ENCODE peak calls at places on chromosomes 5 and 9, in eight cellular contexts. One of them, this sample, is unnamed.

GRCh38 chr9:98558575-98558974 is 150.2 kb downstream of the GABBR2 start:
- DNase-seq in HepG2: no peak
- DNase-seq in ovary: no peak
- DNase-seq in prostate gland: no peak
- DNase-seq in cardiac muscle cell: no peak
- DNase-seq in keratinocyte: no peak
- DNase-seq in stomach: no peak
- DNase-seq in HAP-1: no peak
- DNase-seq in this sample: no peak

GRCh38 chr5:127011151-127011550 is 19.2 kb downstream of the MARCHF3 start:
- DNase-seq in HepG2: no peak
- DNase-seq in ovary: no peak
- DNase-seq in prostate gland: no peak
- DNase-seq in cardiac muscle cell: no peak
- DNase-seq in keratinocyte: no peak
- DNase-seq in stomach: no peak
- DNase-seq in HAP-1: no peak
- DNase-seq in this sample: no peak

GRCh38 chr9:130321082-130321481 is 55.5 kb downstream of the HMCN2 start:
- DNase-seq in HepG2: no peak
- DNase-seq in ovary: no peak
- DNase-seq in prostate gland: no peak
- DNase-seq in cardiac muscle cell: no peak
- DNase-seq in keratinocyte: no peak
- DNase-seq in stomach: no peak
- DNase-seq in HAP-1: no peak
- DNase-seq in this sample: no peak

GRCh38 chr5:33604503-33604902 is 163.7 kb downstream of the TARS1 start:
- DNase-seq in HepG2: no peak
- DNase-seq in ovary: no peak
- DNase-seq in prostate gland: no peak
- DNase-seq in cardiac muscle cell: no peak
- DNase-seq in keratinocyte: no peak
- DNase-seq in stomach: no peak
- DNase-seq in HAP-1: no peak
- DNase-seq in this sample: no peak

GRCh38 chr5:75510836-75511434 is 494 bp downstream of the CERT1 start:
- DNase-seq in HepG2: peak; percentile 3
- DNase-seq in ovary: no peak
- DNase-seq in prostate gland: peak; percentile 32
- DNase-seq in cardiac muscle cell: peak; percentile 67
- DNase-seq in keratinocyte: no peak
- DNase-seq in stomach: no peak
- DNase-seq in HAP-1: no peak
- DNase-seq in this sample: peak; percentile 66

GRCh38 chr5:32710859-32711692 is at the start of gene NPR3:
- DNase-seq in HepG2: no peak
- DNase-seq in ovary: peak; percentile 30
- DNase-seq in prostate gland: no peak
- DNase-seq in cardiac muscle cell: no peak
- DNase-seq in keratinocyte: no peak
- DNase-seq in stomach: no peak
- DNase-seq in HAP-1: no peak
- DNase-seq in this sample: no peak

GRCh38 chr5:112743631-112744030 is 5.9 kb downstream of the APC start:
- DNase-seq in HepG2: no peak
- DNase-seq in ovary: no peak
- DNase-seq in prostate gland: no peak
- DNase-seq in cardiac muscle cell: no peak
- DNase-seq in keratinocyte: no peak
- DNase-seq in stomach: no peak
- DNase-seq in HAP-1: no peak
- DNase-seq in this sample: no peak

GRCh38 chr9:28207657-28208056 is 634.4 kb upstream of the C9orf72 start:
- DNase-seq in HepG2: no peak
- DNase-seq in ovary: no peak
- DNase-seq in prostate gland: no peak
- DNase-seq in cardiac muscle cell: no peak
- DNase-seq in keratinocyte: no peak
- DNase-seq in stomach: no peak
- DNase-seq in HAP-1: no peak
- DNase-seq in this sample: no peak

GRCh38 chr5:44632344-44632743 is 176.4 kb upstream of the MRPS30 start:
- DNase-seq in HepG2: no peak
- DNase-seq in ovary: no peak
- DNase-seq in prostate gland: no peak
- DNase-seq in cardiac muscle cell: no peak
- DNase-seq in keratinocyte: no peak
- DNase-seq in stomach: no peak
- DNase-seq in HAP-1: no peak
- DNase-seq in this sample: no peak

GRCh38 chr9:117073071-117073470 is 341.8 kb downstream of the ASTN2 start:
- DNase-seq in HepG2: no peak
- DNase-seq in ovary: no peak
- DNase-seq in prostate gland: no peak
- DNase-seq in cardiac muscle cell: no peak
- DNase-seq in keratinocyte: no peak
- DNase-seq in stomach: no peak
- DNase-seq in HAP-1: no peak
- DNase-seq in this sample: no peak

GRCh38 chr9:71783120-71783523 is 14.8 kb upstream of the CEMIP2 start:
- DNase-seq in HepG2: peak; percentile 45
- DNase-seq in ovary: no peak
- DNase-seq in prostate gland: no peak
- DNase-seq in cardiac muscle cell: no peak
- DNase-seq in keratinocyte: peak; percentile 89
- DNase-seq in stomach: peak; percentile 46
- DNase-seq in HAP-1: no peak
- DNase-seq in this sample: no peak

GRCh38 chr5:98275980-98276379 is 497.5 kb upstream of the RGMB start:
- DNase-seq in HepG2: no peak
- DNase-seq in ovary: no peak
- DNase-seq in prostate gland: no peak
- DNase-seq in cardiac muscle cell: no peak
- DNase-seq in keratinocyte: no peak
- DNase-seq in stomach: no peak
- DNase-seq in HAP-1: peak; percentile 20
- DNase-seq in this sample: no peak

GRCh38 chr9:92638621-92639101 is 31.3 kb downstream of the IPPK start:
- DNase-seq in HepG2: no peak
- DNase-seq in ovary: peak; percentile 16
- DNase-seq in prostate gland: no peak
- DNase-seq in cardiac muscle cell: no peak
- DNase-seq in keratinocyte: no peak
- DNase-seq in stomach: peak; percentile 15
- DNase-seq in HAP-1: no peak
- DNase-seq in this sample: no peak

GRCh38 chr5:121887727-121888126 is 36.0 kb downstream of the FTMT start:
- DNase-seq in HepG2: no peak
- DNase-seq in ovary: no peak
- DNase-seq in prostate gland: no peak
- DNase-seq in cardiac muscle cell: no peak
- DNase-seq in keratinocyte: no peak
- DNase-seq in stomach: no peak
- DNase-seq in HAP-1: no peak
- DNase-seq in this sample: no peak

GRCh38 chr9:122929803-122930354 is 1.4 kb downstream of the ZBTB26 start:
- DNase-seq in HepG2: no peak
- DNase-seq in ovary: no peak
- DNase-seq in prostate gland: no peak
- DNase-seq in cardiac muscle cell: no peak
- DNase-seq in keratinocyte: no peak
- DNase-seq in stomach: no peak
- DNase-seq in HAP-1: no peak
- DNase-seq in this sample: no peak
- H3K27me3 ChIP-seq in HepG2: no peaks in the 10 kb centered on the region
- H3K27me3 ChIP-seq in ovary: no peaks in the 10 kb centered on the region
- H3K27me3 ChIP-seq in prostate gland: no peaks in the 10 kb centered on the region
- H3K27me3 ChIP-seq in cardiac muscle cell: no peaks in the 10 kb centered on the region
- H3K27me3 ChIP-seq in keratinocyte: no peaks in the 10 kb centered on the region
- H3K27me3 ChIP-seq in stomach: no peaks in the 10 kb centered on the region
- H3K27me3 ChIP-seq in HAP-1: no peaks in the 10 kb centered on the region
- H3K27me3 ChIP-seq in this sample: no peaks in the 10 kb centered on the region

GRCh38 chr9:69564557-69564956 is 107.6 kb downstream of the APBA1 start:
- DNase-seq in HepG2: no peak
- DNase-seq in ovary: no peak
- DNase-seq in prostate gland: peak; percentile 22
- DNase-seq in cardiac muscle cell: no peak
- DNase-seq in keratinocyte: no peak
- DNase-seq in stomach: no peak
- DNase-seq in HAP-1: no peak
- DNase-seq in this sample: no peak
- H3K27me3 ChIP-seq in HepG2: no peaks in the 10 kb centered on the region
- H3K27me3 ChIP-seq in ovary: no peaks in the 10 kb centered on the region
- H3K27me3 ChIP-seq in prostate gland: no peaks in the 10 kb centered on the region
- H3K27me3 ChIP-seq in cardiac muscle cell: no peaks in the 10 kb centered on the region
- H3K27me3 ChIP-seq in keratinocyte: no peaks in the 10 kb centered on the region
- H3K27me3 ChIP-seq in stomach: no peaks in the 10 kb centered on the region
- H3K27me3 ChIP-seq in HAP-1: no peaks in the 10 kb centered on the region
- H3K27me3 ChIP-seq in this sample: no peaks in the 10 kb centered on the region

DNA sequence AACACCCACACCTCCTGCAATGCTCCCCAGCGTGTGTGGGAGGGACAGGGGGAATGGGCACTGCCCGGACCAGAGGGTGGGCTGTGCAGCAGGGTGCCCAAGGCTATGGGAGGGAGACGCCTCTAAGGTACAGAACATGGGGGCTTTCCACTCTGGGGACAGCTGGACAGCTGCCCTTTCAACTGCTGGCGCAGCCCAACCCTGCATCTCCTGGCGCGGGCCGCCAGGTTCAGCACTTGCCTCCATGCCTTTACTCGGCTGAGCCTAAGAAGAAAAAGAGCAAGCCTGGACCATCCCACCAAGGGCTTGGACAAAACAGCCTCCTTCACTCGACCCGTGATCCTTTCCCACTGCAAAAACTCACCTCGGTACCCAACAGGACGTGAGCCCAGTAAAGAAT is 15.0 kb downstream of the AK8 start:
- DNase-seq in HepG2: no peak
- DNase-seq in ovary: no peak
- DNase-seq in prostate gland: no peak
- DNase-seq in cardiac muscle cell: no peak
- DNase-seq in keratinocyte: no peak
- DNase-seq in stomach: no peak
- DNase-seq in HAP-1: no peak
- DNase-seq in this sample: no peak
- H3K27me3 ChIP-seq in HepG2: peaks cover 15% of the 10 kb centered on the region
- H3K27me3 ChIP-seq in ovary: no peaks in the 10 kb centered on the region
- H3K27me3 ChIP-seq in prostate gland: no peaks in the 10 kb centered on the region
- H3K27me3 ChIP-seq in cardiac muscle cell: no peaks in the 10 kb centered on the region
- H3K27me3 ChIP-seq in keratinocyte: peaks cover under 1% of the 10 kb centered on the region
- H3K27me3 ChIP-seq in stomach: no peaks in the 10 kb centered on the region
- H3K27me3 ChIP-seq in HAP-1: peaks cover 4% of the 10 kb centered on the region
- H3K27me3 ChIP-seq in this sample: no peaks in the 10 kb centered on the region

DNA sequence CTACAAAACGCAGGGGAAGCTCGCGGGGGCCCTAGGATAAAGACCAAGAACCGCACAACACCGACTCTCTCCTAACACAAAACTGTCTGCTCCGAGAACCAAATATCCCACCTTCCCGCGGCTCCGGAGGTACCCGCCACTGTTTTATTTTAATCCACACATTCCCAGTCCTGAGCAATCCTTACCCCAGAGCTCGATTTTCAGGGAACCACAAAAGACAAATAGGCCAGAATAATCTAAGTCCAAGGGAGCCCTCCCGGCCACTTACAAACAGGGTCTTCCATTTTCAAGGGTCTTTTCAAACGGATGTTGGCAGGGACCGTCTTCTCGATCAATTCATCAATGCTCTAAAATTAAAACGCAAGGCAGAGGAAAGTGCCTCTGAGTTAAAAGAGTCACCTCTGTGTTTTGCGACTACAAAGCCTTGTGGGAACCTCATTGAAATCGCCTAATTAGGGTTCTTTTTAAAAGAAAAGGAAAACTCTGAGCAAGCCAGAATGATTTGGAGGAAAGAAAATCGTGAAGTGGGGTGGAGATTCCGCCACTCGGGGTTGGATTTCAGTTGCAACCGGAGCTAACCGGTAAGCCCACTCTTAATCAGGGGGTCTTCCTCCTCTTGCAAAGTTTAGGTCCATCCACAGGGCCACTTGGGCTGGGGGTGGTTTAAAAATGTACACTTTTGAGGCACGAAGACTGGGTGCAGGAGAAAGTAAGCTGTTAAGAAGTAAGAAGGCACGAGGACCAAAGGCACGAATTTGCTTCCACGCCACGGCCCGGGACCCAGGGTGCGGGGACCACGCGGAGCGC is 980 bp downstream of the GLDC start:
- DNase-seq in HepG2: no peak
- DNase-seq in ovary: no peak
- DNase-seq in prostate gland: no peak
- DNase-seq in cardiac muscle cell: peak; percentile 5
- DNase-seq in keratinocyte: no peak
- DNase-seq in stomach: no peak
- DNase-seq in HAP-1: no peak
- DNase-seq in this sample: no peak
- H3K27me3 ChIP-seq in HepG2: no peaks in the 10 kb centered on the region
- H3K27me3 ChIP-seq in ovary: no peaks in the 10 kb centered on the region
- H3K27me3 ChIP-seq in prostate gland: no peaks in the 10 kb centered on the region
- H3K27me3 ChIP-seq in cardiac muscle cell: peaks cover 61% of the 10 kb centered on the region
- H3K27me3 ChIP-seq in keratinocyte: peaks cover 21% of the 10 kb centered on the region
- H3K27me3 ChIP-seq in stomach: peaks cover 48% of the 10 kb centered on the region
- H3K27me3 ChIP-seq in HAP-1: no peaks in the 10 kb centered on the region
- H3K27me3 ChIP-seq in this sample: no peaks in the 10 kb centered on the region

GRCh38 chr5:108461628-108462367 is 79.9 kb upstream of the FBXL17 start:
- DNase-seq in HepG2: no peak
- DNase-seq in ovary: no peak
- DNase-seq in prostate gland: no peak
- DNase-seq in cardiac muscle cell: no peak
- DNase-seq in keratinocyte: no peak
- DNase-seq in stomach: no peak
- DNase-seq in HAP-1: no peak
- DNase-seq in this sample: no peak
- H3K27me3 ChIP-seq in HepG2: no peaks in the 10 kb centered on the region
- H3K27me3 ChIP-seq in ovary: no peaks in the 10 kb centered on the region
- H3K27me3 ChIP-seq in prostate gland: no peaks in the 10 kb centered on the region
- H3K27me3 ChIP-seq in cardiac muscle cell: no peaks in the 10 kb centered on the region
- H3K27me3 ChIP-seq in keratinocyte: no peaks in the 10 kb centered on the region
- H3K27me3 ChIP-seq in stomach: no peaks in the 10 kb centered on the region
- H3K27me3 ChIP-seq in HAP-1: no peaks in the 10 kb centered on the region
- H3K27me3 ChIP-seq in this sample: no peaks in the 10 kb centered on the region

GRCh38 chr9:126663661-126664072 is 49.9 kb downstream of the LMX1B start:
- DNase-seq in HepG2: no peak
- DNase-seq in ovary: no peak
- DNase-seq in prostate gland: no peak
- DNase-seq in cardiac muscle cell: no peak
- DNase-seq in keratinocyte: no peak
- DNase-seq in stomach: peak; percentile 70
- DNase-seq in HAP-1: no peak
- DNase-seq in this sample: no peak

GRCh38 chr9:126661521-126662251 is 48.0 kb downstream of the LMX1B start:
- DNase-seq in HepG2: peak; percentile 41
- DNase-seq in ovary: no peak
- DNase-seq in prostate gland: no peak
- DNase-seq in cardiac muscle cell: no peak
- DNase-seq in keratinocyte: peak; percentile 86
- DNase-seq in stomach: no peak
- DNase-seq in HAP-1: no peak
- DNase-seq in this sample: peak; percentile 74

GRCh38 chr9:126658201-126658600 is 44.5 kb downstream of the LMX1B start:
- DNase-seq in HepG2: no peak
- DNase-seq in ovary: no peak
- DNase-seq in prostate gland: no peak
- DNase-seq in cardiac muscle cell: no peak
- DNase-seq in keratinocyte: no peak
- DNase-seq in stomach: no peak
- DNase-seq in HAP-1: no peak
- DNase-seq in this sample: no peak

GRCh38 chr9:126661122-126661520 is 47.4 kb downstream of the LMX1B start:
- DNase-seq in HepG2: no peak
- DNase-seq in ovary: no peak
- DNase-seq in prostate gland: no peak
- DNase-seq in cardiac muscle cell: no peak
- DNase-seq in keratinocyte: no peak
- DNase-seq in stomach: no peak
- DNase-seq in HAP-1: no peak
- DNase-seq in this sample: no peak

GRCh38 chr9:126658964-126659555 is 45.3 kb downstream of the LMX1B start:
- DNase-seq in HepG2: no peak
- DNase-seq in ovary: no peak
- DNase-seq in prostate gland: no peak
- DNase-seq in cardiac muscle cell: no peak
- DNase-seq in keratinocyte: no peak
- DNase-seq in stomach: no peak
- DNase-seq in HAP-1: no peak
- DNase-seq in this sample: no peak
- H3K27me3 ChIP-seq in HepG2: peaks cover 39% of the 10 kb centered on the region
- H3K27me3 ChIP-seq in ovary: no peaks in the 10 kb centered on the region
- H3K27me3 ChIP-seq in prostate gland: no peaks in the 10 kb centered on the region
- H3K27me3 ChIP-seq in cardiac muscle cell: peaks cover 46% of the 10 kb centered on the region
- H3K27me3 ChIP-seq in keratinocyte: peaks cover 7% of the 10 kb centered on the region
- H3K27me3 ChIP-seq in stomach: peaks cover under 1% of the 10 kb centered on the region
- H3K27me3 ChIP-seq in HAP-1: no peaks in the 10 kb centered on the region
- H3K27me3 ChIP-seq in this sample: no peaks in the 10 kb centered on the region

This sample was measured in Caco-2.